ENCODE peak calls at places on chromosomes 7 and 10, in seven cellular contexts. B is prostate gland, G is dorsolateral prefrontal cortex, E is AG04450, M is left ventricle myocardium inferior, V is small intestine, L is astrocyte of the spinal cord. K is an unnamed sample.

GRCh38 chr7:14938181-14938580 is 35.6 kb upstream of the DGKB start:
- DNase-seq in V (no peak), M (no peak), G (no peak), B (no peak), E (no peak), L (no peak), K (no peak)

GRCh38 chr10:73965890-73966768 is 31.8 kb upstream of the VCL start:
- DNase-seq in L (peak), G (no peak), M (peak), B (peak), E (peak), V (peak), K (no peak)

GRCh38 chr10:36023939-36024338 is 381.8 kb upstream of the FZD8 start:
- DNase-seq in E (peak), L (peak), B (no peak), V (no peak), M (no peak), G (no peak), K (no peak)

GRCh38 chr7:29370531-29371314 is 176.1 kb downstream of the CHN2 start:
- DNase-seq in L (peak), B (no peak), G (no peak), M (no peak), E (no peak), V (peak), K (no peak)

GRCh38 chr7:96739609-96740008 is 30.0 kb upstream of the SEM1 start:
- DNase-seq in M (no peak), G (no peak), L (no peak), V (no peak), E (no peak), B (no peak), K (no peak)

GRCh38 chr7:150375662-150376521 is 3.2 kb upstream of the ZNF775 start:
- DNase-seq in M (no peak), V (peak), G (no peak), B (no peak), L (no peak), E (no peak), K (no peak)

GRCh38 chr10:1569208-1569607 is 168.1 kb downstream of the ADARB2 start:
- DNase-seq in B (no peak), L (no peak), G (no peak), E (no peak), M (no peak), V (no peak), K (no peak)

GRCh38 chr7:46033592-46033991 is 112.5 kb upstream of the IGFBP3 start:
- DNase-seq in L (no peak), M (no peak), V (no peak), B (no peak), E (no peak), G (no peak), K (no peak)

GRCh38 chr10:49359349-49360231 is 36.3 kb downstream of the DRGX start:
- DNase-seq in B (no peak), M (peak), G (no peak), V (no peak), E (no peak), L (peak), K (no peak)

GRCh38 chr7:22821702-22822485 is 755 bp downstream of the TOMM7 start:
- DNase-seq in L (peak), V (peak), M (no peak), G (no peak), B (no peak), E (no peak), K (no peak)

GRCh38 chr10:121362026-121362425 is 236.2 kb downstream of the FGFR2 start:
- DNase-seq in L (no peak), G (no peak), E (no peak), B (peak), V (no peak), M (no peak), K (no peak)

GRCh38 chr10:19801369-19801768 is 14.9 kb upstream of the PLXDC2 start:
- DNase-seq in M (no peak), E (no peak), G (no peak), V (no peak), B (no peak), L (no peak), K (no peak)

GRCh38 chr10:92822964-92823363 is 25.4 kb upstream of the EXOC6 start:
- DNase-seq in M (no peak), G (no peak), B (no peak), E (no peak), V (no peak), L (peak), K (no peak)

GRCh38 chr10:95896066-95896850 is 11.5 kb upstream of the CC2D2B start:
- DNase-seq in G (no peak), V (no peak), B (no peak), M (no peak), L (no peak), E (no peak), K (no peak)

GRCh38 chr10:103881420-103882284 is 26.3 kb upstream of the SH3PXD2A start:
- DNase-seq in L (no peak), V (no peak), E (no peak), B (peak), G (no peak), M (peak), K (no peak)

GRCh38 chr10:5841965-5842364 is 28.7 kb upstream of the GDI2 start:
- DNase-seq in V (no peak), G (no peak), B (no peak), M (no peak), L (no peak), E (no peak), K (no peak)

GRCh38 chr10:84344560-84344959 is 16.2 kb downstream of the CCSER2 start:
- DNase-seq in B (no peak), M (no peak), L (no peak), G (no peak), V (no peak), E (no peak), K (no peak)

GRCh38 chr10:28838908-28839307 is 161.6 kb downstream of the BAMBI start:
- DNase-seq in G (no peak), V (peak), E (no peak), L (no peak), M (no peak), B (no peak), K (no peak)

GRCh38 chr7:105705427-105705826 is 124.1 kb upstream of the EFCAB10 start:
- DNase-seq in B (no peak), L (no peak), V (no peak), E (no peak), M (no peak), G (peak), K (no peak)

GRCh38 chr10:62437696-62438095 is 63.5 kb downstream of the ZNF365 start:
- DNase-seq in E (no peak), L (peak), G (no peak), V (peak), B (peak), M (no peak), K (no peak)

GRCh38 chr7:114799522-114800133 is 122.3 kb upstream of the MDFIC start:
- DNase-seq in G (no peak), V (no peak), M (no peak), L (no peak), E (no peak), B (no peak), K (no peak)

GRCh38 chr7:96285579-96285978 is 36.3 kb downstream of the SLC25A13 start:
- DNase-seq in E (no peak), G (no peak), M (no peak), V (peak), L (no peak), B (no peak), K (no peak)

GRCh38 chr7:115634633-115635032 is 395.9 kb downstream of the TFEC start:
- DNase-seq in E (no peak), V (no peak), G (no peak), B (no peak), M (no peak), L (no peak), K (no peak)

GRCh38 chr7:27189560-27190283 is 4.7 kb upstream of the HOXA11 start:
- DNase-seq in L (no peak), V (no peak), E (no peak), B (peak), G (no peak), M (no peak), K (no peak)

GRCh38 chr10:78817804-78818203 is 251.0 kb upstream of the ZMIZ1 start:
- DNase-seq in G (no peak), L (no peak), M (no peak), E (no peak), B (no peak), V (no peak), K (no peak)

GRCh38 chr7:128881458-128882125 is 18.9 kb downstream of the ATP6V1F start:
- DNase-seq in B (no peak), L (no peak), E (no peak), M (peak), G (no peak), V (no peak), K (no peak)

GRCh38 chr10:125149278-125150047 is 10.9 kb downstream of the CTBP2 start:
- DNase-seq in G (no peak), B (no peak), M (peak), E (no peak), V (peak), L (peak), K (no peak)

GRCh38 chr7:141737118-141737835 is 881 bp upstream of the SSBP1 start:
- DNase-seq in B (no peak), V (peak), L (no peak), M (no peak), E (no peak), G (no peak), K (peak)

GRCh38 chr7:17005277-17005676 is 123.5 kb upstream of the AGR3 start:
- DNase-seq in V (no peak), L (no peak), E (no peak), B (no peak), M (no peak), G (no peak), K (no peak)

GRCh38 chr10:48364659-48365405 is 58.4 kb downstream of the MAPK8 start:
- DNase-seq in M (no peak), B (peak), L (peak), V (peak), E (peak), G (no peak), K (no peak)

GRCh38 chr7:22718200-22718711 is 8.7 kb upstream of the IL6 start:
- DNase-seq in G (no peak), L (peak), E (peak), V (no peak), M (no peak), B (no peak), K (no peak)

GRCh38 chr7:134795231-134795630 is 15.8 kb downstream of the CALD1 start:
- DNase-seq in V (no peak), E (no peak), B (no peak), M (no peak), L (no peak), G (no peak), K (no peak)

GRCh38 chr7:55561756-55562155 is 10.5 kb downstream of the VOPP1 start:
- DNase-seq in B (no peak), M (no peak), E (no peak), L (no peak), V (no peak), G (no peak), K (no peak)

GRCh38 chr7:15778191-15778590 is 91.7 kb upstream of the MEOX2 start:
- DNase-seq in G (no peak), E (no peak), V (no peak), B (no peak), M (no peak), L (no peak), K (no peak)

GRCh38 chr7:129169705-129170319 is 18.6 kb upstream of the SMO start:
- DNase-seq in G (no peak), V (no peak), B (no peak), M (no peak), E (no peak), L (no peak), K (no peak)

GRCh38 chr10:30359373-30360206 is 10.5 kb upstream of the MTPAP start:
- DNase-seq in B (no peak), V (peak), G (no peak), M (peak), L (peak), E (no peak), K (peak)

GRCh38 chr10:21732067-21732772 is 198.2 kb downstream of the MLLT10 start:
- DNase-seq in L (peak), B (no peak), V (peak), M (peak), E (peak), G (no peak), K (peak)

GRCh38 chr7:45610019-45610418 is 35.9 kb downstream of the ADCY1 start:
- DNase-seq in M (no peak), B (no peak), L (no peak), G (no peak), E (no peak), V (no peak), K (no peak)

GRCh38 chr7:42522227-42522991 is 285.4 kb upstream of the GLI3 start:
- DNase-seq in G (no peak), V (no peak), E (no peak), M (no peak), B (no peak), L (no peak), K (no peak)

GRCh38 chr7:140698477-140698876 is 2.0 kb downstream of the NDUFB2 start:
- DNase-seq in M (peak), E (no peak), V (no peak), G (no peak), L (no peak), B (no peak), K (no peak)
- H3K4me3 ChIP-seq in M (peak), E (no peak), V (no peak), G (no peak), L (no peak), B (no peak), K (peak)

GRCh38 chr10:90414926-90415325 is 442.9 kb downstream of the HTR7 start:
- DNase-seq in G (no peak), E (no peak), L (no peak), V (no peak), M (no peak), B (no peak), K (no peak)
- H3K4me3 ChIP-seq in G (no peak), E (no peak), L (no peak), V (no peak), M (no peak), B (no peak), K (no peak)

GRCh38 chr7:36045275-36045674 is 107.8 kb upstream of the EEPD1 start:
- DNase-seq in L (no peak), E (no peak), B (no peak), M (no peak), G (no peak), V (no peak), K (no peak)
- H3K4me3 ChIP-seq in L (no peak), E (no peak), B (no peak), M (no peak), G (no peak), V (no peak), K (no peak)

GRCh38 chr7:155377837-155378579 is 79.9 kb upstream of the EN2 start:
- DNase-seq in M (no peak), L (peak), V (peak), E (no peak), B (no peak), G (no peak), K (no peak)
- H3K4me3 ChIP-seq in M (peak), L (no peak), V (no peak), E (peak), B (no peak), G (no peak), K (no peak)

GRCh38 chr10:7040681-7041080 is 370.2 kb downstream of the SFMBT2 start:
- DNase-seq in E (no peak), L (no peak), V (no peak), G (no peak), M (no peak), B (no peak), K (no peak)

GRCh38 chr10:7045891-7046599 is 364.8 kb downstream of the SFMBT2 start:
- DNase-seq in B (no peak), M (no peak), G (no peak), E (no peak), V (peak), L (no peak), K (no peak)

GRCh38 chr10:7043051-7043653 is 367.7 kb downstream of the SFMBT2 start:
- DNase-seq in G (no peak), V (no peak), M (no peak), L (no peak), B (no peak), E (no peak), K (no peak)

GRCh38 chr10:7046615-7047014 is 364.2 kb downstream of the SFMBT2 start:
- DNase-seq in M (no peak), G (no peak), V (peak), B (no peak), E (no peak), L (no peak), K (no peak)
- H3K4me3 ChIP-seq in M (no peak), G (no peak), V (no peak), B (no peak), E (no peak), L (no peak), K (no peak)